ENCODE peak calls at places on chromosomes 13 and 19, in ten cellular contexts. U, O, R, H, M, Q, J, Y, I and B are unnamed samples.
A peak's percentile ranks its signal among the peaks of the same experiment; 100 is the strongest.

GRCh38 chr19:19385900-19386339 is 19.6 kb upstream of the GATAD2A start:
- DNase-seq in U (peak; percentile 70), O (no peak), R (peak; percentile 55), H (no peak), M (no peak), Q (peak; percentile 68), J (peak; percentile 52), Y (no peak), I (no peak), B (peak; percentile 48)

GRCh38 chr13:24159921-24160324 is 597 bp upstream of the SPATA13 start:
- DNase-seq in U (peak; percentile 18), O (no peak), R (no peak), H (no peak), M (no peak), Q (no peak), J (peak; percentile 48), Y (no peak), I (no peak), B (no peak)

GRCh38 chr19:36128392-36128736 is 11.5 kb upstream of the CAPNS1 start:
- DNase-seq in U (no peak), O (no peak), R (no peak), H (no peak), M (no peak), Q (no peak), J (peak; percentile 57), Y (no peak), I (no peak), B (no peak)

GRCh38 chr19:18353378-18354005 is 13.1 kb downstream of the PGPEP1 start:
- DNase-seq in U (no peak), O (no peak), R (no peak), H (no peak), M (no peak), Q (no peak), J (no peak), Y (no peak), I (no peak), B (no peak)

GRCh38 chr19:4284176-4284958 is 5.3 kb downstream of the SHD start:
- DNase-seq in U (no peak), O (no peak), R (no peak), H (no peak), M (no peak), Q (peak; percentile 12), J (peak; percentile 94), Y (no peak), I (no peak), B (no peak)

GRCh38 chr19:13208131-13208963 is 58.1 kb downstream of the IER2 start:
- DNase-seq in U (no peak), O (peak; percentile 36), R (peak; percentile 47), H (peak; percentile 67), M (peak; percentile 63), Q (no peak), J (no peak), Y (no peak), I (peak; percentile 75), B (peak; percentile 40)

GRCh38 chr19:611506-611869 is 21.8 kb downstream of the HCN2 start:
- DNase-seq in U (no peak), O (no peak), R (no peak), H (no peak), M (peak; percentile 76), Q (no peak), J (no peak), Y (no peak), I (peak; percentile 69), B (no peak)

GRCh38 chr13:93859666-93860065 is 619.8 kb downstream of the DCT start:
- DNase-seq in U (no peak), O (no peak), R (no peak), H (no peak), M (peak; percentile 38), Q (no peak), J (no peak), Y (no peak), I (peak; percentile 51), B (no peak)

GRCh38 chr13:38542601-38543000 is 144.3 kb upstream of the FREM2 start:
- DNase-seq in U (no peak), O (no peak), R (no peak), H (no peak), M (no peak), Q (no peak), J (no peak), Y (no peak), I (no peak), B (no peak)

GRCh38 chr13:113354831-113355610 is 8.9 kb downstream of the GRTP1 start:
- DNase-seq in U (no peak), O (no peak), R (no peak), H (peak; percentile 34), M (no peak), Q (no peak), J (peak; percentile 26), Y (no peak), I (no peak), B (no peak)

GRCh38 chr13:78680064-78680463 is 21.1 kb upstream of the OBI1 start:
- DNase-seq in U (no peak), O (no peak), R (no peak), H (no peak), M (no peak), Q (no peak), J (no peak), Y (no peak), I (no peak), B (no peak)

GRCh38 chr19:4374451-4375163 is 25.7 kb downstream of the SH3GL1 start:
- DNase-seq in U (no peak), O (peak; percentile 77), R (peak; percentile 91), H (peak; percentile 96), M (no peak), Q (no peak), J (peak; percentile 59), Y (no peak), I (peak; percentile 98), B (peak; percentile 81)

GRCh38 chr19:33247441-33247819 is 21.8 kb upstream of the SLC7A10 start:
- DNase-seq in U (no peak), O (no peak), R (no peak), H (no peak), M (no peak), Q (no peak), J (no peak), Y (no peak), I (no peak), B (no peak)

GRCh38 chr13:46771693-46772092 is 25.3 kb downstream of the ESD start:
- DNase-seq in U (no peak), O (no peak), R (no peak), H (no peak), M (no peak), Q (no peak), J (no peak), Y (no peak), I (no peak), B (no peak)

DNA sequence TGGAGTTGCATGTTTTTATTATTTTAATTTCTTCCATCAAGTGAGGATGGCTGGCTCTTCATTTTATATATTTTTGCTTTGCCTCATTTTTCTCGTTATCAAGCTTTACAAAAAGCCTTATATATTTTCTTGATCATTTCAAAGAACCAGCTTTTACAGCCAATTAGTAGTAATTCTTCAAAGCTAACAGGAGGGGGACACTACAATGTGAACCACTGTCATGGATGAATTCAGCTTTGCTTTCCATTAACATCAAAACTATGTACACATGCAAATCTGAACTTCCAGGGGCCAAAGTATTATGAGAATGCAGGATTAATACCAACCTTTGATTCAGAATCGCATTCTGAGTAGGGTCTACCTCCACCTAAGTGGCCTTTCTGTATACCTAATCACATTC is 11.1 kb downstream of the UQCRFS1 start:
- DNase-seq in U (no peak), O (no peak), R (no peak), H (no peak), M (no peak), Q (no peak), J (no peak), Y (no peak), I (no peak), B (no peak)
- TF ChIP-seq CTCF in U (peak; percentile 20), O (no peak), R (no peak), H (no peak), M (no peak), Q (peak; percentile 6), J (peak; percentile 45), Y (no peak), I (no peak), B (no peak)

DNA sequence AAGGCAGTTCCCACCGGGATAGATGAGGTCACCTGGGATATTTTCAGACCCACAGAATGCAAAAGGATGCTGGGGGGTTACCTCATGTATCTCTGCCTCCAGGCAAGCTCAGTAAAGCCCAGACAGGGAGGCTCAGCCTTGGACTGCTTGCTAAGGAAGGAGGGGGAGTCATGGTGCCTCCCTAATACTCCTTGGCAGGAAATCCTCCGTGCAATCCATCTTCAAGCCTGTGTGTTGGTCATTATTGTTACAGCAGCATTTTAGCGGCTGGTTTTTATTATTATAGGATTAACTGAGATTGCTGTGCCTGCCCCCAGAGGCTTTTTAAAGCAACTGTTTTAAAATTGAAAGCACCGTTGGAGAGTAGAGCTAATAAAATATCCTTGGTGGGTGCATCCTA is 188.5 kb upstream of the UBL3 start:
- DNase-seq in U (no peak), O (no peak), R (no peak), H (no peak), M (no peak), Q (no peak), J (no peak), Y (no peak), I (no peak), B (no peak)
- TF ChIP-seq CTCF in U (no peak), O (no peak), R (no peak), H (no peak), M (peak; percentile 19), Q (no peak), J (no peak), Y (no peak), I (peak; percentile 26), B (no peak)

DNA sequence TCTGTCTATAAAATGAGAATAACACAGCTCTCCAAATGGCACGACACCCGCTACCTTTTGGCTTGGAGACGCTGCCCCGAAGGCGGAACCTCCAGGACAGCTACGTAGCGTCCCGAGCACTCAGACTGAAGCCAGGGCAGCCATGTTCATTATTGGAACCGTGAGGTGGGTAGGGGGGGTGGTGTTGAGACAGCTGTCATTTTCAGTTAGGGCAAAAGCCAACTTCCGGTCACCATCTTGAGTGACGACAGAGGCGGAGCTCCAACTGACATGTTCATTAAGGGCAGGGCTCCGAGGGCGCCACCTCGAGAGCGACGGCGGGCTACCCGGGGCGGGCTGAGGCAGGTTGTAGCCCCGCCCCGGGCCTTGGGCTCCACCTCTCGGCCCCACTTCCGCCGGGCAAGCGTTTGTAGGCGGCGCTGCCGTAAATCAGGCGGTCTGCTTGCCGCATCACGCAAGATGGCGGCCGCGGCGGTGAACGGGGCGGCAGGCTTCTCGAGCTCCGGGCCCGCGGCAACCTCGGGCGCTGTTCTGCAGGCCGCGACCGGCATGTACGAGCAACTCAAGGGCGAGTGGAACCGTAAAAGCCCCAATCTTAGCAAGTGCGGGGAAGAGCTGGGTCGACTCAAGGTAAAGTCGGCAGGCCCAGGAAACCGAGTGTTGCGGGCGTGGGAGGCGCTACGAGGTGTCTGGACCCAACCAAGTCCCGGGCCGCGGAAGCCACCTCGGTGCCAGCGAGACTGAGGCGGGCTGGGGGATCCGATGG is at the start of gene PSMD8:
- DNase-seq in U (peak; percentile 98), O (peak; percentile 100), R (peak; percentile 100), H (peak; percentile 99), M (peak; percentile 95), Q (peak; percentile 99), J (peak; percentile 99), Y (peak; percentile 100), I (peak; percentile 98), B (peak; percentile 100)
- TF ChIP-seq CTCF in U (no peak), O (no peak), R (peak; percentile 54), H (peak; percentile 11), M (no peak), Q (peak; percentile 45), J (peak; percentile 37), Y (peak; percentile 37), I (peak; percentile 7), B (no peak)

DNA sequence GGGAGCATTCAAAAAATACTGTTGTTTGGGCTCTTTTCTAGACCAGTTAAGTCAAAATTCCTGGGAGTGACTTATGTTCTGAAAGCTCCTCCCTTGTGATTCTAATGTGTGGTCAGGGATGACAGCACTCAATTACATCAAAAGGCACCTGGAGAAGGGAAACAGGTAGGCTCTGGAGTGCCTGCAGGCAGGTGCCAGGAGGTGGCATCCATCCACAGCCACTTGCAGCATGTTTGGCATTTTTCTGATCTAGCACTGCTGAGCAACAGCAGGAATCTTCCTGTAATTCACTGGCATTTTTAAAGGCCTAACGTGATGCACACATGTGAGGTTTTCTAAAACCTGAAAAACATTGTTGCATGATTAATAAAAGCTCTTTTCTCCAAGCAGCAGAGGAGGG is 94.6 kb downstream of the CCNA1 start:
- DNase-seq in U (no peak), O (no peak), R (no peak), H (no peak), M (no peak), Q (no peak), J (no peak), Y (no peak), I (no peak), B (peak; percentile 60)
- TF ChIP-seq CTCF in U (no peak), O (no peak), R (no peak), H (no peak), M (no peak), Q (no peak), J (no peak), Y (no peak), I (no peak), B (no peak)